ENCODE peak calls at places on chromosomes 2 and 18, in nine cellular contexts. One of them, this sample, is unnamed.
A peak's percentile ranks its signal among the peaks of the same experiment; 100 is the strongest.

GRCh38 chr18:29191263-29191662 is 1014.3 kb upstream of the CDH2 start:
- DNase-seq in H9: peak; percentile 30
- DNase-seq in uterus: no peak
- DNase-seq in psoas muscle: no peak
- DNase-seq in AG09319: no peak
- DNase-seq in pancreas: no peak
- DNase-seq in CD4-positive, alpha-beta T cell: no peak
- DNase-seq in WTC11: no peak
- DNase-seq in choroid plexus epithelial cell: peak; percentile 65
- DNase-seq in this sample: peak; percentile 41

GRCh38 chr2:168156661-168157060 is 90.7 kb downstream of the STK39 start:
- DNase-seq in H9: no peak
- DNase-seq in uterus: peak; percentile 53
- DNase-seq in psoas muscle: peak; percentile 13
- DNase-seq in AG09319: peak; percentile 52
- DNase-seq in pancreas: no peak
- DNase-seq in CD4-positive, alpha-beta T cell: no peak
- DNase-seq in WTC11: no peak
- DNase-seq in choroid plexus epithelial cell: peak; percentile 47
- DNase-seq in this sample: peak; percentile 86

GRCh38 chr18:7596133-7596532 is 29.0 kb downstream of the PTPRM start:
- DNase-seq in H9: no peak
- DNase-seq in uterus: no peak
- DNase-seq in psoas muscle: no peak
- DNase-seq in AG09319: no peak
- DNase-seq in pancreas: no peak
- DNase-seq in CD4-positive, alpha-beta T cell: no peak
- DNase-seq in WTC11: no peak
- DNase-seq in choroid plexus epithelial cell: peak; percentile 88
- DNase-seq in this sample: peak; percentile 62

GRCh38 chr2:88199912-88200682 is 30.0 kb downstream of the THNSL2 start:
- DNase-seq in H9: peak; percentile 67
- DNase-seq in uterus: no peak
- DNase-seq in psoas muscle: peak; percentile 29
- DNase-seq in AG09319: no peak
- DNase-seq in pancreas: no peak
- DNase-seq in CD4-positive, alpha-beta T cell: peak; percentile 12
- DNase-seq in WTC11: peak; percentile 67
- DNase-seq in choroid plexus epithelial cell: peak; percentile 5
- DNase-seq in this sample: peak; percentile 35

GRCh38 chr2:207437857-207438166 is 92.0 kb upstream of the CREB1 start:
- DNase-seq in H9: no peak
- DNase-seq in uterus: no peak
- DNase-seq in psoas muscle: no peak
- DNase-seq in AG09319: no peak
- DNase-seq in pancreas: no peak
- DNase-seq in CD4-positive, alpha-beta T cell: no peak
- DNase-seq in WTC11: no peak
- DNase-seq in choroid plexus epithelial cell: no peak
- DNase-seq in this sample: no peak

GRCh38 chr18:48572402-48573126 is 33.7 kb downstream of the CTIF start:
- DNase-seq in H9: no peak
- DNase-seq in uterus: no peak
- DNase-seq in psoas muscle: no peak
- DNase-seq in AG09319: no peak
- DNase-seq in pancreas: no peak
- DNase-seq in CD4-positive, alpha-beta T cell: no peak
- DNase-seq in WTC11: no peak
- DNase-seq in choroid plexus epithelial cell: peak; percentile 35
- DNase-seq in this sample: no peak

GRCh38 chr2:232913903-232914302 is 43.8 kb downstream of the SNORC start:
- DNase-seq in H9: no peak
- DNase-seq in uterus: no peak
- DNase-seq in psoas muscle: no peak
- DNase-seq in AG09319: no peak
- DNase-seq in pancreas: no peak
- DNase-seq in CD4-positive, alpha-beta T cell: no peak
- DNase-seq in WTC11: no peak
- DNase-seq in choroid plexus epithelial cell: no peak
- DNase-seq in this sample: no peak

GRCh38 chr18:42586603-42587002 is 528.9 kb downstream of the RIT2 start:
- DNase-seq in H9: no peak
- DNase-seq in uterus: no peak
- DNase-seq in psoas muscle: no peak
- DNase-seq in AG09319: no peak
- DNase-seq in pancreas: no peak
- DNase-seq in CD4-positive, alpha-beta T cell: no peak
- DNase-seq in WTC11: no peak
- DNase-seq in choroid plexus epithelial cell: no peak
- DNase-seq in this sample: no peak

GRCh38 chr18:63562284-63562683 is 20.1 kb downstream of the SERPINB12 start:
- DNase-seq in H9: no peak
- DNase-seq in uterus: no peak
- DNase-seq in psoas muscle: no peak
- DNase-seq in AG09319: no peak
- DNase-seq in pancreas: no peak
- DNase-seq in CD4-positive, alpha-beta T cell: no peak
- DNase-seq in WTC11: no peak
- DNase-seq in choroid plexus epithelial cell: no peak
- DNase-seq in this sample: no peak

GRCh38 chr2:137467246-137467862 is 496.9 kb upstream of the HNMT start:
- DNase-seq in H9: peak; percentile 57
- DNase-seq in uterus: no peak
- DNase-seq in psoas muscle: no peak
- DNase-seq in AG09319: no peak
- DNase-seq in pancreas: no peak
- DNase-seq in CD4-positive, alpha-beta T cell: no peak
- DNase-seq in WTC11: peak; percentile 66
- DNase-seq in choroid plexus epithelial cell: peak; percentile 32
- DNase-seq in this sample: peak; percentile 73

GRCh38 chr18:10315542-10315941 is 138.9 kb upstream of the APCDD1 start:
- DNase-seq in H9: no peak
- DNase-seq in uterus: no peak
- DNase-seq in psoas muscle: no peak
- DNase-seq in AG09319: no peak
- DNase-seq in pancreas: no peak
- DNase-seq in CD4-positive, alpha-beta T cell: no peak
- DNase-seq in WTC11: no peak
- DNase-seq in choroid plexus epithelial cell: no peak
- DNase-seq in this sample: no peak

GRCh38 chr2:153871231-153872221 is at the start of gene GALNT13:
- DNase-seq in H9: peak; percentile 97
- DNase-seq in uterus: no peak
- DNase-seq in psoas muscle: peak; percentile 14
- DNase-seq in AG09319: no peak
- DNase-seq in pancreas: peak; percentile 72
- DNase-seq in CD4-positive, alpha-beta T cell: no peak
- DNase-seq in WTC11: peak; percentile 90
- DNase-seq in choroid plexus epithelial cell: peak; percentile 1
- DNase-seq in this sample: no peak

GRCh38 chr2:25341031-25341727 is 546 bp downstream of the DNMT3A start:
- DNase-seq in H9: no peak
- DNase-seq in uterus: peak; percentile 46
- DNase-seq in psoas muscle: no peak
- DNase-seq in AG09319: no peak
- DNase-seq in pancreas: no peak
- DNase-seq in CD4-positive, alpha-beta T cell: no peak
- DNase-seq in WTC11: no peak
- DNase-seq in choroid plexus epithelial cell: no peak
- DNase-seq in this sample: no peak

GRCh38 chr18:35582899-35583558 is 1.5 kb downstream of the GALNT1 start:
- DNase-seq in H9: no peak
- DNase-seq in uterus: no peak
- DNase-seq in psoas muscle: no peak
- DNase-seq in AG09319: no peak
- DNase-seq in pancreas: no peak
- DNase-seq in CD4-positive, alpha-beta T cell: no peak
- DNase-seq in WTC11: no peak
- DNase-seq in choroid plexus epithelial cell: peak; percentile 72
- DNase-seq in this sample: peak; percentile 11

GRCh38 chr18:1394966-1395365 is 490.3 kb downstream of the ADCYAP1 start:
- DNase-seq in H9: no peak
- DNase-seq in uterus: no peak
- DNase-seq in psoas muscle: no peak
- DNase-seq in AG09319: no peak
- DNase-seq in pancreas: no peak
- DNase-seq in CD4-positive, alpha-beta T cell: no peak
- DNase-seq in WTC11: no peak
- DNase-seq in choroid plexus epithelial cell: no peak
- DNase-seq in this sample: no peak

GRCh38 chr2:85222792-85223191 is 89.6 kb downstream of the TCF7L1 start:
- DNase-seq in H9: no peak
- DNase-seq in uterus: no peak
- DNase-seq in psoas muscle: no peak
- DNase-seq in AG09319: no peak
- DNase-seq in pancreas: no peak
- DNase-seq in CD4-positive, alpha-beta T cell: no peak
- DNase-seq in WTC11: no peak
- DNase-seq in choroid plexus epithelial cell: no peak
- DNase-seq in this sample: peak; percentile 58

GRCh38 chr2:218717262-218717661 is 6.6 kb downstream of the TTLL4 start:
- DNase-seq in H9: no peak
- DNase-seq in uterus: no peak
- DNase-seq in psoas muscle: no peak
- DNase-seq in AG09319: no peak
- DNase-seq in pancreas: no peak
- DNase-seq in CD4-positive, alpha-beta T cell: no peak
- DNase-seq in WTC11: no peak
- DNase-seq in choroid plexus epithelial cell: peak; percentile 48
- DNase-seq in this sample: peak; percentile 52

GRCh38 chr2:136132840-136133570 is 15.1 kb upstream of the CXCR4 start:
- DNase-seq in H9: no peak
- DNase-seq in uterus: no peak
- DNase-seq in psoas muscle: no peak
- DNase-seq in AG09319: no peak
- DNase-seq in pancreas: no peak
- DNase-seq in CD4-positive, alpha-beta T cell: no peak
- DNase-seq in WTC11: no peak
- DNase-seq in choroid plexus epithelial cell: no peak
- DNase-seq in this sample: no peak
- TF ChIP-seq CTCF in H9: no peak
- TF ChIP-seq CTCF in uterus: no peak
- TF ChIP-seq CTCF in psoas muscle: no peak
- TF ChIP-seq CTCF in AG09319: no peak
- TF ChIP-seq CTCF in pancreas: no peak
- TF ChIP-seq CTCF in CD4-positive, alpha-beta T cell: no peak
- TF ChIP-seq CTCF in WTC11: no peak
- TF ChIP-seq CTCF in choroid plexus epithelial cell: no peak
- TF ChIP-seq CTCF in this sample: no peak

GRCh38 chr2:27370026-27370815 is at the start of the genes EIF2B4 and SNX17:
- DNase-seq in H9: peak; percentile 99
- DNase-seq in uterus: peak; percentile 100
- DNase-seq in psoas muscle: peak; percentile 99
- DNase-seq in AG09319: peak; percentile 98
- DNase-seq in pancreas: peak; percentile 99
- DNase-seq in CD4-positive, alpha-beta T cell: peak; percentile 99
- DNase-seq in WTC11: peak; percentile 99
- DNase-seq in choroid plexus epithelial cell: peak; percentile 100
- DNase-seq in this sample: peak; percentile 99
- TF ChIP-seq CTCF in H9: peak; percentile 78
- TF ChIP-seq CTCF in uterus: peak; percentile 75
- TF ChIP-seq CTCF in psoas muscle: peak; percentile 64
- TF ChIP-seq CTCF in AG09319: peak; percentile 81
- TF ChIP-seq CTCF in pancreas: peak; percentile 53
- TF ChIP-seq CTCF in CD4-positive, alpha-beta T cell: peak; percentile 80
- TF ChIP-seq CTCF in WTC11: no peak
- TF ChIP-seq CTCF in choroid plexus epithelial cell: peak; percentile 71
- TF ChIP-seq CTCF in this sample: peak; percentile 69

DNA sequence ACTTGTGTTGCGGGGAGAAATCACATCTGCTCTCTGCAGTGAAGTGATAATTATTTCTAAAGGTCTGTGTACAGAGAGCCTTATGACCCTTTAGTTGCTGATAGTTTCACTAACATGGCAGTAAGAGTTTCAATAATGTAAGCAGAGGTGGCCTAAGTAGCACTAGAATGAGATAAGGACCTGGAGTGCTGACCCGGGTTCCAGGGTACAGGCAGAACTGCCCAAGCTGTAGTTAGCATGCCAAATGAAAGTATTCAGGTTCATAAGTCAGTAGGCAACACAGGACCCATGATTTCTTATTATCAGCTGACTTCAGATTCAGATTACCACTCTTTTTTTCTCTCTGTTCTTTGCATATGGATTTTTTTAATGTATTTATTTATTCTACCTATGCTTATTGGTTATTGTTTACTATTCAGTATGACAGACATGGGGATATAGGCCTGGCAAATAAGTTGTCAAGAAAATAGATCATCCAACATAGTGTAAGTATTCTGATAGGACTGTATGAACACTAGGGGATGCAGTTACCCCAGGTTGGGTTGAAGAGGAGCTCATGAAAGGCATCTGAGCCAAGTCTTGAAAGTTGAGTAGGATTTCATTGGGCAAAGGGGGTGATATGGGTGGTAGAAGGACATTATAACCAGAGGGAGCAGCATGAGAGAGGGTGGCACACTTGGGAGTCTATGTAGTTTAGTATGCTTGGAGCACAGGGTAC is 105.2 kb downstream of the CCDC85A start:
- DNase-seq in H9: no peak
- DNase-seq in uterus: no peak
- DNase-seq in psoas muscle: no peak
- DNase-seq in AG09319: no peak
- DNase-seq in pancreas: no peak
- DNase-seq in CD4-positive, alpha-beta T cell: no peak
- DNase-seq in WTC11: no peak
- DNase-seq in choroid plexus epithelial cell: no peak
- DNase-seq in this sample: no peak
- TF ChIP-seq CTCF in H9: peak; percentile 45
- TF ChIP-seq CTCF in uterus: no peak
- TF ChIP-seq CTCF in psoas muscle: no peak
- TF ChIP-seq CTCF in AG09319: no peak
- TF ChIP-seq CTCF in pancreas: no peak
- TF ChIP-seq CTCF in CD4-positive, alpha-beta T cell: no peak
- TF ChIP-seq CTCF in WTC11: no peak
- TF ChIP-seq CTCF in choroid plexus epithelial cell: peak; percentile 7
- TF ChIP-seq CTCF in this sample: no peak

GRCh38 chr2:10520154-10520553 is 72.0 kb upstream of the ODC1 start:
- DNase-seq in H9: peak; percentile 78
- DNase-seq in uterus: no peak
- DNase-seq in psoas muscle: no peak
- DNase-seq in AG09319: no peak
- DNase-seq in pancreas: no peak
- DNase-seq in CD4-positive, alpha-beta T cell: no peak
- DNase-seq in WTC11: peak; percentile 74
- DNase-seq in choroid plexus epithelial cell: no peak
- DNase-seq in this sample: no peak
- TF ChIP-seq CTCF in H9: peak; percentile 71
- TF ChIP-seq CTCF in uterus: no peak
- TF ChIP-seq CTCF in psoas muscle: no peak
- TF ChIP-seq CTCF in AG09319: no peak
- TF ChIP-seq CTCF in pancreas: no peak
- TF ChIP-seq CTCF in CD4-positive, alpha-beta T cell: no peak
- TF ChIP-seq CTCF in WTC11: peak; percentile 53
- TF ChIP-seq CTCF in choroid plexus epithelial cell: peak; percentile 24
- TF ChIP-seq CTCF in this sample: peak; percentile 21

DNA sequence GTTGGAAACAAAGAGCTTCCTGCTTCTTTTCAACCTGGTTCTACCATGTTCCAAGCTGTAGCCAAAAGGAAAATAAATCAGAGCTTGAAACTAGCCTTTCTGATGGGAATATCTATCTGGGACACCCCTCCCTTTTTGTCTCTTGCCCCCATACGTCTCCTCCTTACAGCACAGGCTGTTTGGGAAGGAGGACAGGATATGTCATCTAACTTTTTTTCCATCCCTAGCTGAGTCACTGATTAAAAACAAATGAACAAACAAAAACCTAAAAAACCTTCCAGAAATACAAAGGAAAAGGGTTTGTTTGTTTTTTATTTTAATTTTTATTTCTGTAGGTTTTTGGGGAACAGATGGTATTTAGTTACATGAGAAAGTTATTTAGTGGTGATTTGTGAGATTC is 151.6 kb downstream of the FAM210A start:
- DNase-seq in H9: no peak
- DNase-seq in uterus: no peak
- DNase-seq in psoas muscle: no peak
- DNase-seq in AG09319: no peak
- DNase-seq in pancreas: no peak
- DNase-seq in CD4-positive, alpha-beta T cell: no peak
- DNase-seq in WTC11: no peak
- DNase-seq in choroid plexus epithelial cell: no peak
- DNase-seq in this sample: no peak
- TF ChIP-seq CTCF in H9: no peak
- TF ChIP-seq CTCF in uterus: no peak
- TF ChIP-seq CTCF in psoas muscle: no peak
- TF ChIP-seq CTCF in AG09319: no peak
- TF ChIP-seq CTCF in pancreas: no peak
- TF ChIP-seq CTCF in CD4-positive, alpha-beta T cell: no peak
- TF ChIP-seq CTCF in WTC11: no peak
- TF ChIP-seq CTCF in choroid plexus epithelial cell: no peak
- TF ChIP-seq CTCF in this sample: no peak

This sample was measured in MCF 10A.